ENCODE peak calls at places on chromosomes 6 and 20, in eight cellular contexts. I is GM23248, E is lower leg skin, F is heart left ventricle, D is AML-193, N is NCI-H1436, Y is DND-41, A is NT2/D1. W is an unnamed sample.
A peak's percentile ranks its signal among the peaks of the same experiment; 100 is the strongest.

GRCh38 chr6:143501851-143502250 is 9.7 kb downstream of the FUCA2 start:
- DNase-seq in I (peak; percentile 11), E (no peak), F (no peak), D (no peak), N (no peak), Y (peak; percentile 15), A (no peak), W (no peak)

GRCh38 chr20:45306431-45306982 is at the start of gene RBPJL:
- DNase-seq in I (peak; percentile 37), E (no peak), F (no peak), D (no peak), N (no peak), Y (no peak), A (no peak), W (no peak)

GRCh38 chr6:44046516-44047178 is 80.6 kb downstream of the MRPL14 start:
- DNase-seq in I (no peak), E (no peak), F (no peak), D (no peak), N (no peak), Y (no peak), A (no peak), W (no peak)

GRCh38 chr20:46169245-46170171 is 51.4 kb downstream of the CD40 start:
- DNase-seq in I (no peak), E (no peak), F (no peak), D (no peak), N (no peak), Y (no peak), A (no peak), W (no peak)

GRCh38 chr6:51260003-51260402 is 441.3 kb downstream of the TFAP2B start:
- DNase-seq in I (no peak), E (no peak), F (no peak), D (no peak), N (no peak), Y (no peak), A (no peak), W (no peak)

GRCh38 chr6:81894286-81894685 is 141.8 kb upstream of the TENT5A start:
- DNase-seq in I (peak; percentile 90), E (no peak), F (no peak), D (no peak), N (no peak), Y (no peak), A (no peak), W (no peak)

GRCh38 chr20:9912858-9913434 is 74.1 kb upstream of the PAK5 start:
- DNase-seq in I (peak; percentile 48), E (no peak), F (no peak), D (peak; percentile 31), N (peak; percentile 12), Y (peak; percentile 45), A (peak; percentile 22), W (peak; percentile 2)

GRCh38 chr6:15608406-15608805 is 54.4 kb downstream of the DTNBP1 start:
- DNase-seq in I (peak; percentile 94), E (no peak), F (peak; percentile 32), D (no peak), N (no peak), Y (no peak), A (no peak), W (no peak)

GRCh38 chr6:52416629-52417151 is 3.5 kb upstream of the EFHC1 start:
- DNase-seq in I (peak; percentile 80), E (no peak), F (peak; percentile 26), D (peak; percentile 68), N (peak; percentile 53), Y (peak; percentile 54), A (no peak), W (no peak)

GRCh38 chr6:39357998-39358686 is 35.6 kb upstream of the KCNK16 start:
- DNase-seq in I (peak; percentile 41), E (peak; percentile 48), F (peak; percentile 34), D (no peak), N (no peak), Y (no peak), A (no peak), W (peak; percentile 36)

GRCh38 chr6:50816947-50817637 is 1.6 kb upstream of the TFAP2B start:
- DNase-seq in I (no peak), E (no peak), F (no peak), D (no peak), N (no peak), Y (no peak), A (no peak), W (no peak)

GRCh38 chr20:37346526-37347346 is 796 bp downstream of the SRC start:
- DNase-seq in I (peak; percentile 35), E (peak; percentile 85), F (no peak), D (no peak), N (no peak), Y (no peak), A (no peak), W (no peak)

GRCh38 chr20:4813076-4813838 is 91.5 kb downstream of the PRND start:
- DNase-seq in I (no peak), E (no peak), F (peak; percentile 53), D (no peak), N (no peak), Y (no peak), A (no peak), W (peak; percentile 10)

GRCh38 chr6:132369526-132369925 is 31.7 kb downstream of the MOXD1 start:
- DNase-seq in I (peak; percentile 95), E (no peak), F (no peak), D (no peak), N (no peak), Y (no peak), A (no peak), W (no peak)

GRCh38 chr6:90885611-90886056 is 298.8 kb upstream of the MAP3K7 start:
- DNase-seq in I (peak; percentile 6), E (no peak), F (no peak), D (no peak), N (no peak), Y (no peak), A (no peak), W (no peak)

GRCh38 chr6:36063318-36063717 is 35.7 kb downstream of the MAPK14 start:
- DNase-seq in I (no peak), E (no peak), F (no peak), D (no peak), N (no peak), Y (no peak), A (no peak), W (no peak)

GRCh38 chr20:41436679-41437078 is 70.1 kb upstream of the EMILIN3 start:
- DNase-seq in I (peak; percentile 49), E (no peak), F (no peak), D (peak; percentile 84), N (no peak), Y (no peak), A (no peak), W (no peak)

GRCh38 chr6:67184405-67184804 is 1450.7 kb upstream of the ADGRB3 start:
- DNase-seq in I (no peak), E (no peak), F (no peak), D (no peak), N (no peak), Y (no peak), A (no peak), W (no peak)

GRCh38 chr6:156154896-156155295 is 622.3 kb upstream of the ARID1B start:
- DNase-seq in I (no peak), E (no peak), F (no peak), D (peak; percentile 7), N (no peak), Y (no peak), A (no peak), W (no peak)

GRCh38 chr20:47544240-47544639 is 42.6 kb downstream of the NCOA3 start:
- DNase-seq in I (peak; percentile 75), E (no peak), F (no peak), D (no peak), N (no peak), Y (no peak), A (no peak), W (no peak)

GRCh38 chr20:63968928-63969760 is 586 bp downstream of the ZNF512B start:
- DNase-seq in I (peak; percentile 50), E (no peak), F (peak; percentile 42), D (no peak), N (no peak), Y (peak; percentile 72), A (no peak), W (no peak)

GRCh38 chr6:106422551-106422950 is 62.0 kb downstream of the CRYBG1 start:
- DNase-seq in I (peak; percentile 34), E (no peak), F (no peak), D (no peak), N (no peak), Y (no peak), A (no peak), W (no peak)

GRCh38 chr6:157892363-157892878 is 69.4 kb downstream of the SNX9 start:
- DNase-seq in I (no peak), E (no peak), F (no peak), D (no peak), N (no peak), Y (no peak), A (no peak), W (no peak)

GRCh38 chr6:84916704-84917103 is 152.3 kb upstream of the TBX18 start:
- DNase-seq in I (no peak), E (no peak), F (no peak), D (no peak), N (no peak), Y (no peak), A (no peak), W (no peak)

GRCh38 chr6:68527691-68528090 is 107.4 kb upstream of the ADGRB3 start:
- DNase-seq in I (no peak), E (no peak), F (no peak), D (no peak), N (no peak), Y (no peak), A (no peak), W (no peak)

GRCh38 chr6:151627689-151628444 is 134.1 kb downstream of the CCDC170 start:
- DNase-seq in I (peak; percentile 8), E (no peak), F (no peak), D (no peak), N (no peak), Y (no peak), A (no peak), W (no peak)

GRCh38 chr6:45737331-45738056 is 278.2 kb downstream of the CLIC5 start:
- DNase-seq in I (no peak), E (no peak), F (no peak), D (no peak), N (no peak), Y (no peak), A (no peak), W (no peak)

GRCh38 chr6:36443498-36443844 is 671 bp downstream of the KCTD20 start:
- DNase-seq in I (peak; percentile 53), E (no peak), F (no peak), D (no peak), N (no peak), Y (no peak), A (no peak), W (no peak)

GRCh38 chr6:27986928-27987725 is 30.1 kb downstream of the OR2B6 start:
- DNase-seq in I (peak; percentile 14), E (no peak), F (no peak), D (no peak), N (no peak), Y (no peak), A (no peak), W (no peak)